ENCODE peak calls at places on chromosomes 13 and 19, in ten cellular contexts. One of them, this sample, is unnamed.

GRCh38 chr13:21364357-21364756 is 94.7 kb downstream of the ZDHHC20 start:
- DNase-seq in hepatic stellate cell: no peak
- DNase-seq in mesenchymal stem cell: no peak
- DNase-seq in lower lobe of right lung: no peak
- DNase-seq in astrocyte of the spinal cord: no peak
- DNase-seq in NCI-H1694 treated with DMSO at 0.1 percent for 48 hours: no peak
- DNase-seq in transverse colon: no peak
- DNase-seq in T-helper 2 cell treated with Interferon-gamma antibody and Interleukin-4, amounts not matched to agents 5 μg/mL and 100 μg/mL, for 36 hours: no peak
- DNase-seq in endothelial cell: no peak
- DNase-seq in Right ventricle myocardium superior: no peak
- DNase-seq in this sample: no peak

GRCh38 chr13:59700281-59700680 is 463.4 kb downstream of the DIAPH3 start:
- DNase-seq in Right ventricle myocardium superior: no peak
- DNase-seq in endothelial cell: no peak
- DNase-seq in mesenchymal stem cell: no peak
- DNase-seq in hepatic stellate cell: peak; percentile 24
- DNase-seq in astrocyte of the spinal cord: peak; percentile 29
- DNase-seq in T-helper 2 cell treated with Interferon-gamma antibody and Interleukin-4, amounts not matched to agents 5 μg/mL and 100 μg/mL, for 36 hours: no peak
- DNase-seq in lower lobe of right lung: no peak
- DNase-seq in NCI-H1694 treated with DMSO at 0.1 percent for 48 hours: no peak
- DNase-seq in transverse colon: no peak
- DNase-seq in this sample: no peak

GRCh38 chr19:38037151-38037611 is 130.2 kb downstream of the SIPA1L3 start:
- DNase-seq in T-helper 2 cell treated with Interferon-gamma antibody and Interleukin-4, amounts not matched to agents 5 μg/mL and 100 μg/mL, for 36 hours: no peak
- DNase-seq in NCI-H1694 treated with DMSO at 0.1 percent for 48 hours: no peak
- DNase-seq in endothelial cell: no peak
- DNase-seq in Right ventricle myocardium superior: peak; percentile 22
- DNase-seq in hepatic stellate cell: no peak
- DNase-seq in astrocyte of the spinal cord: no peak
- DNase-seq in lower lobe of right lung: no peak
- DNase-seq in transverse colon: no peak
- DNase-seq in mesenchymal stem cell: peak; percentile 53
- DNase-seq in this sample: peak; percentile 45

GRCh38 chr19:16678498-16678897 is 17.6 kb downstream of the TMEM38A start:
- DNase-seq in NCI-H1694 treated with DMSO at 0.1 percent for 48 hours: no peak
- DNase-seq in Right ventricle myocardium superior: no peak
- DNase-seq in lower lobe of right lung: no peak
- DNase-seq in T-helper 2 cell treated with Interferon-gamma antibody and Interleukin-4, amounts not matched to agents 5 μg/mL and 100 μg/mL, for 36 hours: no peak
- DNase-seq in astrocyte of the spinal cord: no peak
- DNase-seq in transverse colon: no peak
- DNase-seq in mesenchymal stem cell: no peak
- DNase-seq in endothelial cell: no peak
- DNase-seq in hepatic stellate cell: no peak
- DNase-seq in this sample: no peak

GRCh38 chr19:13765395-13766094 is 1.2 kb downstream of the MRI1 start:
- DNase-seq in hepatic stellate cell: no peak
- DNase-seq in T-helper 2 cell treated with Interferon-gamma antibody and Interleukin-4, amounts not matched to agents 5 μg/mL and 100 μg/mL, for 36 hours: no peak
- DNase-seq in mesenchymal stem cell: peak; percentile 36
- DNase-seq in lower lobe of right lung: no peak
- DNase-seq in transverse colon: no peak
- DNase-seq in Right ventricle myocardium superior: no peak
- DNase-seq in astrocyte of the spinal cord: no peak
- DNase-seq in NCI-H1694 treated with DMSO at 0.1 percent for 48 hours: no peak
- DNase-seq in endothelial cell: no peak
- DNase-seq in this sample: no peak

GRCh38 chr19:9456018-9456689 is 20.8 kb upstream of the ZNF266 start:
- DNase-seq in lower lobe of right lung: no peak
- DNase-seq in NCI-H1694 treated with DMSO at 0.1 percent for 48 hours: no peak
- DNase-seq in mesenchymal stem cell: no peak
- DNase-seq in T-helper 2 cell treated with Interferon-gamma antibody and Interleukin-4, amounts not matched to agents 5 μg/mL and 100 μg/mL, for 36 hours: no peak
- DNase-seq in Right ventricle myocardium superior: no peak
- DNase-seq in astrocyte of the spinal cord: no peak
- DNase-seq in transverse colon: no peak
- DNase-seq in hepatic stellate cell: no peak
- DNase-seq in endothelial cell: no peak
- DNase-seq in this sample: no peak

GRCh38 chr13:30103161-30103858 is 204.0 kb downstream of the KATNAL1 start:
- DNase-seq in transverse colon: no peak
- DNase-seq in hepatic stellate cell: no peak
- DNase-seq in endothelial cell: no peak
- DNase-seq in mesenchymal stem cell: no peak
- DNase-seq in NCI-H1694 treated with DMSO at 0.1 percent for 48 hours: no peak
- DNase-seq in lower lobe of right lung: no peak
- DNase-seq in T-helper 2 cell treated with Interferon-gamma antibody and Interleukin-4, amounts not matched to agents 5 μg/mL and 100 μg/mL, for 36 hours: no peak
- DNase-seq in astrocyte of the spinal cord: no peak
- DNase-seq in Right ventricle myocardium superior: no peak
- DNase-seq in this sample: no peak

GRCh38 chr13:32426981-32427851 is 714 bp downstream of the N4BP2L1 start:
- DNase-seq in endothelial cell: peak; percentile 48
- DNase-seq in NCI-H1694 treated with DMSO at 0.1 percent for 48 hours: no peak
- DNase-seq in astrocyte of the spinal cord: peak; percentile 23
- DNase-seq in T-helper 2 cell treated with Interferon-gamma antibody and Interleukin-4, amounts not matched to agents 5 μg/mL and 100 μg/mL, for 36 hours: peak; percentile 59
- DNase-seq in hepatic stellate cell: peak; percentile 37
- DNase-seq in mesenchymal stem cell: peak; percentile 38
- DNase-seq in Right ventricle myocardium superior: peak; percentile 63
- DNase-seq in transverse colon: peak; percentile 56
- DNase-seq in lower lobe of right lung: peak; percentile 76
- DNase-seq in this sample: no peak

GRCh38 chr19:6556480-6556879 is 25.7 kb downstream of the TNFSF9 start:
- DNase-seq in astrocyte of the spinal cord: no peak
- DNase-seq in hepatic stellate cell: no peak
- DNase-seq in transverse colon: no peak
- DNase-seq in endothelial cell: no peak
- DNase-seq in NCI-H1694 treated with DMSO at 0.1 percent for 48 hours: no peak
- DNase-seq in Right ventricle myocardium superior: no peak
- DNase-seq in lower lobe of right lung: no peak
- DNase-seq in T-helper 2 cell treated with Interferon-gamma antibody and Interleukin-4, amounts not matched to agents 5 μg/mL and 100 μg/mL, for 36 hours: peak; percentile 43
- DNase-seq in mesenchymal stem cell: no peak
- DNase-seq in this sample: no peak

GRCh38 chr13:89880201-89880600 is 1467.3 kb upstream of the MIR17HG start:
- DNase-seq in T-helper 2 cell treated with Interferon-gamma antibody and Interleukin-4, amounts not matched to agents 5 μg/mL and 100 μg/mL, for 36 hours: no peak
- DNase-seq in endothelial cell: no peak
- DNase-seq in mesenchymal stem cell: no peak
- DNase-seq in Right ventricle myocardium superior: no peak
- DNase-seq in lower lobe of right lung: no peak
- DNase-seq in transverse colon: no peak
- DNase-seq in NCI-H1694 treated with DMSO at 0.1 percent for 48 hours: no peak
- DNase-seq in hepatic stellate cell: no peak
- DNase-seq in astrocyte of the spinal cord: no peak
- DNase-seq in this sample: no peak

GRCh38 chr19:44684892-44685847 is 13.8 kb upstream of the CEACAM16 start:
- DNase-seq in Right ventricle myocardium superior: no peak
- DNase-seq in T-helper 2 cell treated with Interferon-gamma antibody and Interleukin-4, amounts not matched to agents 5 μg/mL and 100 μg/mL, for 36 hours: no peak
- DNase-seq in transverse colon: peak; percentile 41
- DNase-seq in astrocyte of the spinal cord: peak; percentile 84
- DNase-seq in hepatic stellate cell: peak; percentile 89
- DNase-seq in mesenchymal stem cell: peak; percentile 100
- DNase-seq in NCI-H1694 treated with DMSO at 0.1 percent for 48 hours: no peak
- DNase-seq in lower lobe of right lung: no peak
- DNase-seq in endothelial cell: no peak
- DNase-seq in this sample: no peak

GRCh38 chr19:5040544-5041167 is 71.7 kb downstream of the KDM4B start:
- DNase-seq in Right ventricle myocardium superior: no peak
- DNase-seq in endothelial cell: no peak
- DNase-seq in hepatic stellate cell: no peak
- DNase-seq in astrocyte of the spinal cord: no peak
- DNase-seq in mesenchymal stem cell: no peak
- DNase-seq in NCI-H1694 treated with DMSO at 0.1 percent for 48 hours: no peak
- DNase-seq in transverse colon: no peak
- DNase-seq in T-helper 2 cell treated with Interferon-gamma antibody and Interleukin-4, amounts not matched to agents 5 μg/mL and 100 μg/mL, for 36 hours: no peak
- DNase-seq in lower lobe of right lung: no peak
- DNase-seq in this sample: no peak

GRCh38 chr13:102466836-102467235 is 65.0 kb upstream of the FGF14 start:
- DNase-seq in Right ventricle myocardium superior: no peak
- DNase-seq in hepatic stellate cell: no peak
- DNase-seq in endothelial cell: no peak
- DNase-seq in NCI-H1694 treated with DMSO at 0.1 percent for 48 hours: no peak
- DNase-seq in mesenchymal stem cell: no peak
- DNase-seq in lower lobe of right lung: no peak
- DNase-seq in T-helper 2 cell treated with Interferon-gamma antibody and Interleukin-4, amounts not matched to agents 5 μg/mL and 100 μg/mL, for 36 hours: no peak
- DNase-seq in astrocyte of the spinal cord: no peak
- DNase-seq in transverse colon: no peak
- DNase-seq in this sample: no peak

GRCh38 chr13:112217431-112217830 is 150.5 kb downstream of the SOX1 start:
- DNase-seq in T-helper 2 cell treated with Interferon-gamma antibody and Interleukin-4, amounts not matched to agents 5 μg/mL and 100 μg/mL, for 36 hours: no peak
- DNase-seq in Right ventricle myocardium superior: no peak
- DNase-seq in transverse colon: no peak
- DNase-seq in hepatic stellate cell: no peak
- DNase-seq in mesenchymal stem cell: no peak
- DNase-seq in NCI-H1694 treated with DMSO at 0.1 percent for 48 hours: no peak
- DNase-seq in astrocyte of the spinal cord: no peak
- DNase-seq in endothelial cell: no peak
- DNase-seq in lower lobe of right lung: no peak
- DNase-seq in this sample: no peak

GRCh38 chr13:44629465-44630183 is 53.5 kb upstream of the TSC22D1 start:
- DNase-seq in astrocyte of the spinal cord: no peak
- DNase-seq in endothelial cell: no peak
- DNase-seq in Right ventricle myocardium superior: no peak
- DNase-seq in NCI-H1694 treated with DMSO at 0.1 percent for 48 hours: no peak
- DNase-seq in transverse colon: no peak
- DNase-seq in T-helper 2 cell treated with Interferon-gamma antibody and Interleukin-4, amounts not matched to agents 5 μg/mL and 100 μg/mL, for 36 hours: no peak
- DNase-seq in hepatic stellate cell: peak; percentile 59
- DNase-seq in lower lobe of right lung: no peak
- DNase-seq in mesenchymal stem cell: no peak
- DNase-seq in this sample: no peak

GRCh38 chr13:39451301-39451700 is 151.7 kb downstream of the LHFPL6 start:
- DNase-seq in T-helper 2 cell treated with Interferon-gamma antibody and Interleukin-4, amounts not matched to agents 5 μg/mL and 100 μg/mL, for 36 hours: no peak
- DNase-seq in endothelial cell: no peak
- DNase-seq in hepatic stellate cell: no peak
- DNase-seq in lower lobe of right lung: no peak
- DNase-seq in NCI-H1694 treated with DMSO at 0.1 percent for 48 hours: peak; percentile 35
- DNase-seq in mesenchymal stem cell: peak; percentile 37
- DNase-seq in astrocyte of the spinal cord: peak; percentile 40
- DNase-seq in transverse colon: no peak
- DNase-seq in Right ventricle myocardium superior: no peak
- DNase-seq in this sample: no peak

GRCh38 chr19:38805180-38805579 is 7.6 kb downstream of the LGALS4 start:
- DNase-seq in mesenchymal stem cell: no peak
- DNase-seq in Right ventricle myocardium superior: no peak
- DNase-seq in transverse colon: no peak
- DNase-seq in astrocyte of the spinal cord: no peak
- DNase-seq in endothelial cell: no peak
- DNase-seq in NCI-H1694 treated with DMSO at 0.1 percent for 48 hours: no peak
- DNase-seq in T-helper 2 cell treated with Interferon-gamma antibody and Interleukin-4, amounts not matched to agents 5 μg/mL and 100 μg/mL, for 36 hours: no peak
- DNase-seq in hepatic stellate cell: no peak
- DNase-seq in lower lobe of right lung: no peak
- DNase-seq in this sample: no peak

GRCh38 chr13:45604892-45605291 is 10.6 kb downstream of the ERICH6B start:
- DNase-seq in Right ventricle myocardium superior: no peak
- DNase-seq in astrocyte of the spinal cord: no peak
- DNase-seq in T-helper 2 cell treated with Interferon-gamma antibody and Interleukin-4, amounts not matched to agents 5 μg/mL and 100 μg/mL, for 36 hours: no peak
- DNase-seq in mesenchymal stem cell: no peak
- DNase-seq in endothelial cell: no peak
- DNase-seq in lower lobe of right lung: no peak
- DNase-seq in transverse colon: no peak
- DNase-seq in hepatic stellate cell: no peak
- DNase-seq in NCI-H1694 treated with DMSO at 0.1 percent for 48 hours: no peak
- DNase-seq in this sample: no peak

GRCh38 chr19:3852614-3853254 is 16.1 kb downstream of the ZFR2 start:
- DNase-seq in endothelial cell: no peak
- DNase-seq in astrocyte of the spinal cord: peak; percentile 81
- DNase-seq in lower lobe of right lung: no peak
- DNase-seq in transverse colon: peak; percentile 54
- DNase-seq in mesenchymal stem cell: peak; percentile 31
- DNase-seq in Right ventricle myocardium superior: no peak
- DNase-seq in NCI-H1694 treated with DMSO at 0.1 percent for 48 hours: peak; percentile 19
- DNase-seq in T-helper 2 cell treated with Interferon-gamma antibody and Interleukin-4, amounts not matched to agents 5 μg/mL and 100 μg/mL, for 36 hours: no peak
- DNase-seq in hepatic stellate cell: peak; percentile 84
- DNase-seq in this sample: no peak

GRCh38 chr13:40755082-40755755 is 15.8 kb downstream of the MRPS31 start:
- DNase-seq in astrocyte of the spinal cord: no peak
- DNase-seq in Right ventricle myocardium superior: no peak
- DNase-seq in NCI-H1694 treated with DMSO at 0.1 percent for 48 hours: no peak
- DNase-seq in hepatic stellate cell: no peak
- DNase-seq in endothelial cell: no peak
- DNase-seq in T-helper 2 cell treated with Interferon-gamma antibody and Interleukin-4, amounts not matched to agents 5 μg/mL and 100 μg/mL, for 36 hours: no peak
- DNase-seq in mesenchymal stem cell: no peak
- DNase-seq in lower lobe of right lung: no peak
- DNase-seq in transverse colon: peak; percentile 42
- DNase-seq in this sample: no peak

GRCh38 chr19:40601061-40601973 is at the start of gene LTBP4:
- DNase-seq in T-helper 2 cell treated with Interferon-gamma antibody and Interleukin-4, amounts not matched to agents 5 μg/mL and 100 μg/mL, for 36 hours: peak; percentile 37
- DNase-seq in transverse colon: peak; percentile 70
- DNase-seq in hepatic stellate cell: peak; percentile 57
- DNase-seq in mesenchymal stem cell: peak; percentile 56
- DNase-seq in astrocyte of the spinal cord: no peak
- DNase-seq in NCI-H1694 treated with DMSO at 0.1 percent for 48 hours: peak; percentile 49
- DNase-seq in Right ventricle myocardium superior: peak; percentile 84
- DNase-seq in lower lobe of right lung: no peak
- DNase-seq in endothelial cell: peak; percentile 40
- DNase-seq in this sample: no peak

GRCh38 chr19:18098891-18099622 is 1.5 kb downstream of the MAST3 start:
- DNase-seq in Right ventricle myocardium superior: no peak
- DNase-seq in endothelial cell: no peak
- DNase-seq in hepatic stellate cell: no peak
- DNase-seq in NCI-H1694 treated with DMSO at 0.1 percent for 48 hours: peak; percentile 14
- DNase-seq in transverse colon: peak; percentile 60
- DNase-seq in T-helper 2 cell treated with Interferon-gamma antibody and Interleukin-4, amounts not matched to agents 5 μg/mL and 100 μg/mL, for 36 hours: no peak
- DNase-seq in astrocyte of the spinal cord: no peak
- DNase-seq in mesenchymal stem cell: no peak
- DNase-seq in lower lobe of right lung: peak; percentile 53
- DNase-seq in this sample: no peak

GRCh38 chr13:100809856-100810255 is 135.3 kb upstream of the TMTC4 start:
- DNase-seq in lower lobe of right lung: no peak
- DNase-seq in astrocyte of the spinal cord: no peak
- DNase-seq in endothelial cell: no peak
- DNase-seq in transverse colon: no peak
- DNase-seq in Right ventricle myocardium superior: no peak
- DNase-seq in mesenchymal stem cell: no peak
- DNase-seq in hepatic stellate cell: no peak
- DNase-seq in T-helper 2 cell treated with Interferon-gamma antibody and Interleukin-4, amounts not matched to agents 5 μg/mL and 100 μg/mL, for 36 hours: no peak
- DNase-seq in NCI-H1694 treated with DMSO at 0.1 percent for 48 hours: no peak
- DNase-seq in this sample: peak; percentile 11

GRCh38 chr13:49820591-49821215 is 28.2 kb upstream of the KPNA3 start:
- DNase-seq in endothelial cell: no peak
- DNase-seq in hepatic stellate cell: no peak
- DNase-seq in mesenchymal stem cell: no peak
- DNase-seq in Right ventricle myocardium superior: no peak
- DNase-seq in transverse colon: no peak
- DNase-seq in NCI-H1694 treated with DMSO at 0.1 percent for 48 hours: no peak
- DNase-seq in lower lobe of right lung: no peak
- DNase-seq in astrocyte of the spinal cord: no peak
- DNase-seq in T-helper 2 cell treated with Interferon-gamma antibody and Interleukin-4, amounts not matched to agents 5 μg/mL and 100 μg/mL, for 36 hours: no peak
- DNase-seq in this sample: no peak

GRCh38 chr19:18590273-18591272 is 2.0 kb downstream of the REX1BD start:
- DNase-seq in NCI-H1694 treated with DMSO at 0.1 percent for 48 hours: peak; percentile 99
- DNase-seq in endothelial cell: peak; percentile 84
- DNase-seq in hepatic stellate cell: no peak
- DNase-seq in lower lobe of right lung: no peak
- DNase-seq in mesenchymal stem cell: peak; percentile 89
- DNase-seq in astrocyte of the spinal cord: peak; percentile 69
- DNase-seq in Right ventricle myocardium superior: peak; percentile 64
- DNase-seq in T-helper 2 cell treated with Interferon-gamma antibody and Interleukin-4, amounts not matched to agents 5 μg/mL and 100 μg/mL, for 36 hours: no peak
- DNase-seq in transverse colon: peak; percentile 49
- DNase-seq in this sample: peak; percentile 82

GRCh38 chr19:29517412-29517811 is 8.4 kb upstream of the VSTM2B start:
- DNase-seq in T-helper 2 cell treated with Interferon-gamma antibody and Interleukin-4, amounts not matched to agents 5 μg/mL and 100 μg/mL, for 36 hours: no peak
- DNase-seq in mesenchymal stem cell: no peak
- DNase-seq in hepatic stellate cell: no peak
- DNase-seq in NCI-H1694 treated with DMSO at 0.1 percent for 48 hours: no peak
- DNase-seq in astrocyte of the spinal cord: no peak
- DNase-seq in lower lobe of right lung: peak; percentile 20
- DNase-seq in Right ventricle myocardium superior: peak; percentile 27
- DNase-seq in endothelial cell: no peak
- DNase-seq in transverse colon: no peak
- DNase-seq in this sample: no peak

GRCh38 chr13:109998030-109998429 is 211.6 kb upstream of the IRS2 start:
- DNase-seq in T-helper 2 cell treated with Interferon-gamma antibody and Interleukin-4, amounts not matched to agents 5 μg/mL and 100 μg/mL, for 36 hours: no peak
- DNase-seq in NCI-H1694 treated with DMSO at 0.1 percent for 48 hours: no peak
- DNase-seq in endothelial cell: no peak
- DNase-seq in transverse colon: no peak
- DNase-seq in hepatic stellate cell: no peak
- DNase-seq in astrocyte of the spinal cord: no peak
- DNase-seq in lower lobe of right lung: no peak
- DNase-seq in Right ventricle myocardium superior: no peak
- DNase-seq in mesenchymal stem cell: no peak
- DNase-seq in this sample: no peak